ENCODE peak calls at places on chromosome 1, in four cellular contexts. X, F, K and P are unnamed samples.

GRCh38 chr1:243974451-243975292 is 76.4 kb upstream of the ZBTB18 start:
- DNase-seq in X (no peak), F (no peak), K (no peak), P (no peak)

GRCh38 chr1:37944091-37944763 is 2.6 kb downstream of the INPP5B start:
- DNase-seq in X (no peak), F (no peak), K (no peak), P (no peak)

GRCh38 chr1:65392497-65392896 is 28.0 kb upstream of the LEPR start:
- DNase-seq in X (no peak), F (no peak), K (no peak), P (no peak)

GRCh38 chr1:223006794-223007193 is 136.3 kb downstream of the TLR5 start:
- DNase-seq in X (no peak), F (no peak), K (no peak), P (no peak)

GRCh38 chr1:3219005-3219724 is 150.2 kb downstream of the PRDM16 start:
- DNase-seq in X (peak; percentile 72), F (peak; percentile 89), K (peak; percentile 36), P (no peak)

GRCh38 chr1:201546093-201546492 is 7.2 kb downstream of the NAV1 start:
- DNase-seq in X (no peak), F (no peak), K (no peak), P (no peak)

GRCh38 chr1:153697191-153697872 is 18.8 kb downstream of the NPR1 start:
- DNase-seq in X (peak; percentile 82), F (peak; percentile 94), K (no peak), P (peak; percentile 70)

GRCh38 chr1:61446531-61446991 is 278.4 kb downstream of the TM2D1 start:
- DNase-seq in X (no peak), F (no peak), K (no peak), P (no peak)

GRCh38 chr1:91557039-91557690 is 56.5 kb downstream of the CDC7 start:
- DNase-seq in X (no peak), F (no peak), K (no peak), P (no peak)

GRCh38 chr1:241079018-241079417 is 278.0 kb downstream of the RGS7 start:
- DNase-seq in X (no peak), F (no peak), K (no peak), P (no peak)

GRCh38 chr1:54342306-54342705 is 63.9 kb downstream of the SSBP3 start:
- DNase-seq in X (no peak), F (no peak), K (peak; percentile 62), P (no peak)

GRCh38 chr1:206021008-206021795 is 2.5 kb downstream of the CTSE start:
- DNase-seq in X (no peak), F (no peak), K (no peak), P (no peak)

GRCh38 chr1:12196641-12197482 is 30.1 kb downstream of the TNFRSF1B start:
- DNase-seq in X (no peak), F (peak; percentile 72), K (peak; percentile 47), P (peak; percentile 63)

GRCh38 chr1:10236405-10237156 is 26.2 kb downstream of the KIF1B start:
- DNase-seq in X (no peak), F (no peak), K (no peak), P (no peak)

GRCh38 chr1:223745731-223746130 is 33.4 kb downstream of the CAPN2 start:
- DNase-seq in X (no peak), F (no peak), K (no peak), P (no peak)

GRCh38 chr1:9186082-9186859 is 48.3 kb upstream of the H6PD start:
- DNase-seq in X (no peak), F (no peak), K (no peak), P (no peak)

GRCh38 chr1:238177960-238178359 is 287.2 kb upstream of the ZP4 start:
- DNase-seq in X (no peak), F (no peak), K (no peak), P (no peak)

GRCh38 chr1:91650764-91651163 is 150.1 kb downstream of the CDC7 start:
- DNase-seq in X (peak; percentile 91), F (peak; percentile 89), K (peak; percentile 48), P (peak; percentile 80)

GRCh38 chr1:53826367-53826766 is 11.7 kb downstream of the NDC1 start:
- DNase-seq in X (no peak), F (no peak), K (no peak), P (no peak)

GRCh38 chr1:71045463-71046028 is 2.1 kb downstream of the PTGER3 start:
- DNase-seq in X (no peak), F (peak; percentile 62), K (no peak), P (no peak)

GRCh38 chr1:107135466-107135865 is 5.4 kb upstream of the NTNG1 start:
- DNase-seq in X (no peak), F (no peak), K (no peak), P (no peak)

GRCh38 chr1:115839706-115840095 is 1.2 kb downstream of the NHLH2 start:
- DNase-seq in X (no peak), F (no peak), K (no peak), P (no peak)

GRCh38 chr1:6473974-6474814 is 8.2 kb upstream of the TNFRSF25 start:
- DNase-seq in X (no peak), F (no peak), K (peak; percentile 59), P (no peak)

GRCh38 chr1:145846191-145846590 is 761 bp downstream of the NUDT17 start:
- DNase-seq in X (no peak), F (no peak), K (no peak), P (no peak)

GRCh38 chr1:92848201-92848600 is 16.4 kb downstream of the RPL5 start:
- DNase-seq in X (no peak), F (no peak), K (no peak), P (no peak)

GRCh38 chr1:17101261-17101660 is 18.0 kb downstream of the PADI2 start:
- DNase-seq in X (no peak), F (no peak), K (no peak), P (no peak)

GRCh38 chr1:179969962-179970361 is 15.4 kb downstream of the CEP350 start:
- DNase-seq in X (no peak), F (no peak), K (no peak), P (no peak)

GRCh38 chr1:3654549-3655281 is 2.4 kb downstream of the TP73 start:
- DNase-seq in X (no peak), F (no peak), K (no peak), P (no peak)

GRCh38 chr1:166470057-166470456 is 303.3 kb upstream of the FAM78B start:
- DNase-seq in X (no peak), F (no peak), K (no peak), P (no peak)

GRCh38 chr1:163794551-163794950 is 472.8 kb downstream of the NUF2 start:
- DNase-seq in X (no peak), F (no peak), K (no peak), P (no peak)

GRCh38 chr1:156103521-156103947 is 11.0 kb upstream of the LMNA start:
- DNase-seq in X (no peak), F (peak; percentile 82), K (peak; percentile 44), P (no peak)

GRCh38 chr1:157948547-157949152 is 44.8 kb upstream of the KIRREL1 start:
- DNase-seq in X (no peak), F (no peak), K (peak; percentile 35), P (peak; percentile 37)

GRCh38 chr1:151773698-151774097 is 10.4 kb upstream of the MRPL9 start:
- DNase-seq in X (no peak), F (no peak), K (no peak), P (no peak)

GRCh38 chr1:85137660-85138059 is 63.2 kb downstream of the SYDE2 start:
- DNase-seq in X (no peak), F (no peak), K (peak; percentile 87), P (no peak)

GRCh38 chr1:195894411-195894810 is 713.8 kb downstream of the KCNT2 start:
- DNase-seq in X (no peak), F (no peak), K (no peak), P (no peak)

GRCh38 chr1:64505944-64506658 is 36.2 kb downstream of the CACHD1 start:
- DNase-seq in X (no peak), F (no peak), K (peak; percentile 63), P (no peak)

GRCh38 chr1:207346562-207346912 is 25.1 kb downstream of the CD55 start:
- DNase-seq in X (no peak), F (no peak), K (no peak), P (no peak)
- H3K27ac ChIP-seq in X (no peak overlapping the region), F (peak overlapping the region; percentile 38), K (no peak overlapping the region), P (no peak overlapping the region)

GRCh38 chr1:32014199-32014936 is 700 bp downstream of the KHDRBS1 start:
- DNase-seq in X (peak; percentile 69), F (peak; percentile 71), K (peak; percentile 56), P (peak; percentile 70)
- TF ChIP-seq CTCF in X (no peak), F (no peak), K (no peak), P (no peak)

GRCh38 chr1:150552692-150553278 is 3.6 kb downstream of the ADAMTSL4 start:
- DNase-seq in X (no peak), F (no peak), K (peak; percentile 9), P (no peak)
- H3K27ac ChIP-seq in X (peak overlapping the region; percentile 92), F (peak overlapping the region; percentile 100), K (peak overlapping the region; percentile 68), P (peak overlapping the region; percentile 52)

GRCh38 chr1:24952413-24952841 is 22.4 kb upstream of the RUNX3 start:
- DNase-seq in X (no peak), F (no peak), K (no peak), P (no peak)
- TF ChIP-seq CTCF in X (no peak), F (no peak), K (no peak), P (no peak)

GRCh38 chr1:13930151-13930550 is 230.2 kb downstream of the PRDM2 start:
- DNase-seq in X (no peak), F (no peak), K (no peak), P (no peak)
- H3K27ac ChIP-seq in X (no peak overlapping the region), F (no peak overlapping the region), K (no peak overlapping the region), P (no peak overlapping the region)

GRCh38 chr1:168091063-168091462 is 45.7 kb downstream of the GPR161 start:
- DNase-seq in X (no peak), F (peak; percentile 31), K (no peak), P (no peak)

GRCh38 chr1:168092151-168092550 is 44.6 kb downstream of the GPR161 start:
- DNase-seq in X (peak; percentile 49), F (peak; percentile 61), K (no peak), P (no peak)

GRCh38 chr1:168093616-168094015 is 43.1 kb downstream of the GPR161 start:
- DNase-seq in X (peak; percentile 48), F (peak; percentile 49), K (no peak), P (no peak)

GRCh38 chr1:168091720-168092119 is 45.0 kb downstream of the GPR161 start:
- DNase-seq in X (no peak), F (no peak), K (no peak), P (no peak)

DNA sequence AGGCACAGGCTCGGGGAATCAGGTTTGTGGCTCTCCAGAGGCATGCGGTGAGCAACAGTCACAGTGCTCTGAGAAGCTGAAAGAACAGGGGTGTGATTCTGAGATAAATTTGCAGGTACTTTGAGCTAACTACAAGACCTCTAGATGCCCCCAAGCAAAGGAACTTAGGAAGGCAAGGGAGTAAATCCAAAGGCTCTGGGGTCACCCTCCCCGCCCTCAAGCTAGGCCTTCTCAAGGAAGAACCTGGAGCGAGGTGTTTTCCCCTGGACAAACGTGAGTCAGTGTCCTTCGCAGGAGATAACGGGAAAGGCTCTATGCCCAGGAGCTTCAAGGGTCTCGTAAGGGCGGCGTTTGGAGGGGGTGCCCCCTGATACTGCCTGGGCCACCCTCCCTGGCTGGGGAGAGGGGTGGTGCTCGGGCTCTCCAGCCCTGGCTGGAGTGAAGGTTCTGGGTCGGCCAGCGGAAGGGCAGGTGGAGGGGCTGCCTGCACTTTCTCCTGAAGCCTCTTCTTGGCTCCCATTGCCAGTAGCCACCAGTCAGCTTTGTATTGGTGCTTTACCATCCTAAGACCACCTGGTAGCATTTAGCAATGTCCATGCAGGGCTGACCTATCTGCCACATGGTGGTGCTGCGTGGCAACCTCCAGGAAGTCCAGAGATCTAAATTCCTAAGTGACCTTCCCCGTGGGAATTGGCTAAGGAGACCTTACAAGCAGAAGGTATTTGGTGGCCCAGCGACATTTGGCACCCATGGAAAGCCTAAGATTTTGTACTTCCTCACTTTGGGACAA is 44.0 kb downstream of the GPR161 start:
- DNase-seq in X (peak; percentile 54), F (peak; percentile 63), K (no peak), P (no peak)
- TF ChIP-seq CTCF in X (no peak), F (peak; percentile 50), K (no peak), P (peak; percentile 16)